ENCODE peak calls at places on chromosomes 13 and 19, in five cellular contexts. Z is Panc1; T is effector memory CD4-positive, alpha-beta T cell; G is upper lobe of left lung; Y is GM23248. E is an unnamed sample.
A peak's percentile ranks its signal among the peaks of the same experiment; 100 is the strongest.

GRCh38 chr13:95568131-95568530 is 15.6 kb downstream of the CLDN10 start:
- DNase-seq in G (no peak), T (no peak), Z (no peak), Y (no peak), E (no peak)

GRCh38 chr19:14400913-14401312 is 18.2 kb downstream of the DDX39A start:
- DNase-seq in Z (no peak), T (no peak), G (no peak), Y (no peak), E (no peak)

GRCh38 chr13:111115841-111116500 is 861 bp downstream of the ARHGEF7 start:
- DNase-seq in Y (peak; percentile 94), G (peak; percentile 84), T (no peak), Z (no peak), E (no peak)

GRCh38 chr13:51058461-51059167 is 52.5 kb downstream of the C13orf42 start:
- DNase-seq in G (no peak), Y (no peak), Z (no peak), T (no peak), E (no peak)

GRCh38 chr19:19821366-19822147 is at the start of gene ZNF506:
- DNase-seq in T (peak; percentile 96), Y (peak; percentile 100), Z (no peak), G (peak; percentile 85), E (peak; percentile 92)

GRCh38 chr19:13962738-13963602 is 10.7 kb downstream of the DCAF15 start:
- DNase-seq in Z (no peak), Y (no peak), G (peak; percentile 88), T (no peak), E (no peak)

GRCh38 chr13:52356327-52356726 is 49.6 kb downstream of the THSD1 start:
- DNase-seq in Y (peak; percentile 80), G (no peak), T (no peak), Z (no peak), E (no peak)

GRCh38 chr13:113832204-113832603 is 31.7 kb downstream of the GAS6 start:
- DNase-seq in Z (no peak), Y (no peak), T (no peak), G (peak; percentile 76), E (no peak)

GRCh38 chr13:112692586-112692985 is 2.7 kb downstream of the ATP11A start:
- DNase-seq in T (no peak), G (no peak), Z (no peak), Y (no peak), E (no peak)

DNA sequence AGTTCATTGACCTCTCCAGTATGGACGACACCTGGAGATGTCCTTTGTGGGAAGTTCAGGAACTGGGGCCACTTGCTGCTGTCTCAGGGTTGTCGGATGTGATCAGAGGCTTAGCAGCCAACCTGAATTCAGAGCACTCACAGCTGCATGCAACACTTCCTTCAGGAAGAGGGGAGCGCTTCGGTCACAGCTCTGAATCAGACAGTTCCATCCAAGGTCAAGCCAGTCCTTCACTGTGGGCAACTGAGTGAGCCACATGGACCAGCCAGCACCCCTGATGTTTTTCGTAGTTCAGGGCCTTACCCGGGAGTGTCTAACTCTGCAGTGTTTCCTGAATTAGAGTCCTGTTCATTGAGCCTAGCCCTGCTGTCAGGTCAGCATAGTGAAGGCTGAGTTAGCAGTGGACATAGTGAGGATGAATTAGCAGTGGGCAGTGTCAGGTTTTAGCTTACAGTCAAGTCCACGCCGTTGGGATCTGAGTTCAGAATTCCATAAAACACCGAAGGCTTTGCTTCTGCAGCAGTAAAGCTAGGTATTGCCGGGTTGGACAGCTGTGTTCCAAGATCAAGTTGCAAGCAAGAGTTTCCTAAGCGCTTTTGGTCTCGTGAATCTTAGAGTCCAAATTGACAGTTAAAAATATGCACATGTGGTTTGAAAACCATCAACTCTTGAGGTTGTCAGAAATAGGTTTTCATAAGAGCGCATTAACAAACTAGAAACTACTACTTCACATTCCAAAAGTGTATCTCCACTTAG is 5.1 kb downstream of the ZNF555 start:
- DNase-seq in G (no peak), Z (no peak), Y (no peak), T (no peak), E (no peak)
- H3K9me3 ChIP-seq in G (peaks cover 38% of the 10 kb centered on the region), Z (peaks cover 26% of the 10 kb centered on the region), Y (no peaks in the 10 kb centered on the region), T (no peaks in the 10 kb centered on the region), E (peaks cover 27% of the 10 kb centered on the region)

GRCh38 chr19:17002455-17002854 is 24.2 kb downstream of the CPAMD8 start:
- DNase-seq in Y (no peak), T (no peak), Z (no peak), G (no peak), E (no peak)
- H3K9me3 ChIP-seq in Y (no peaks in the 10 kb centered on the region), T (no peaks in the 10 kb centered on the region), Z (no peaks in the 10 kb centered on the region), G (no peaks in the 10 kb centered on the region), E (no peaks in the 10 kb centered on the region)

GRCh38 chr13:105377452-105377851 is 1158.0 kb downstream of the EFNB2 start:
- DNase-seq in T (no peak), Y (no peak), Z (no peak), G (no peak), E (no peak)
- H3K9me3 ChIP-seq in T (no peaks in the 10 kb centered on the region), Y (no peaks in the 10 kb centered on the region), Z (no peaks in the 10 kb centered on the region), G (no peaks in the 10 kb centered on the region), E (no peaks in the 10 kb centered on the region)

DNA sequence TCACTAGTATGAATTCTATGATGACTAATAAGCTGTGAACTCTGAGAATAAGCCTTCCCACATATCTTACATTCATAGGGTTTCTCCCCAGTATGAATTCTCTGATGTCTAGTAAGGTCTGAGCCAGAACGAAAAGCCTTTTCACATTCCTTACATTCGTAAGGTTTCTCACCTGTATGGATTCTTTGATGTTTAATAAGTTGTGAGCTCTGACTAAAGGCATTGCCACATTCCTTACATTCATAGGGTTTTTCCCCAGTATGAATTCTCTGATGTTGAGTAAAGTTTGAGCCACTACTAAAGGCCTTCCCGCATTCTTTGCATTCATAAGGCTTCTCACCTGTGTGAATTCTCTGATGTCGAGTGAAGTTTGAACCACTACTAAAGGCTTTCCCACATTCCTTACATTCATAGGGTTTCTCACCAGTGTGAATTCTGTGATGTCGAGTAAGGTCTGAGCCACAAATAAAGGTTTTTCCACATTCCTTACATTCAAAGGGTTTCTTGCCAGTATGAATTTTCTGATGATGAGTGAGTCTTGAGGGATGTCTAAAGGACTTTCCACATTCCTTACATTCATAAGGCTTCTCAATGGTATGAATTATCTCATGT is 30.7 kb upstream of the ZFP82 start:
- DNase-seq in Y (no peak), G (no peak), Z (no peak), T (no peak), E (no peak)
- H3K9me3 ChIP-seq in Y (peaks cover 22% of the 10 kb centered on the region), G (peaks cover 98% of the 10 kb centered on the region), Z (peaks cover 45% of the 10 kb centered on the region), T (peaks cover 50% of the 10 kb centered on the region), E (peaks cover 67% of the 10 kb centered on the region)

DNA sequence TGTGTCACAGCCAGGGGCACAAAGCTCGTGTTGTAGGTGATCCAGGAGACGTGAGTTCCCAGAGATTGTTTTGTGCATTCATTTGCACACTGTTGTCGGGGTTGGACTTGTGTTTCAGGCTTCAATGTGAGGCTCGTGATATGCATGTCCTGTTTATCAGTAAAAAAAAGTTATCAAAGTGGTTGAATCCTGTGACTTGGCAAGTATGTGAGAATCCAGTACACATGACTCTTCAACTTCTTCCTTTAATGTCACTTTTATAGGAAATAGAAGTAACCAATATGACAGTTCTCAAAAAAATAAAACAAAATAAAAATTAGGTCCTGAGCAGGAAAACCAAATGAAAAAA is 9.5 kb downstream of the SIGLEC8 start:
- DNase-seq in T (no peak), Z (no peak), G (no peak), Y (no peak), E (no peak)
- H3K9me3 ChIP-seq in T (no peaks in the 10 kb centered on the region), Z (no peaks in the 10 kb centered on the region), G (no peaks in the 10 kb centered on the region), Y (no peaks in the 10 kb centered on the region), E (no peaks in the 10 kb centered on the region)

GRCh38 chr13:65584126-65584525 is 1646.0 kb downstream of the PCDH9 start:
- DNase-seq in G (no peak), T (no peak), Y (no peak), Z (no peak), E (no peak)

GRCh38 chr13:65585346-65585745 is 1644.8 kb downstream of the PCDH9 start:
- DNase-seq in G (no peak), Y (no peak), Z (no peak), T (no peak), E (no peak)

GRCh38 chr13:65582160-65582559 is 1648.0 kb downstream of the PCDH9 start:
- DNase-seq in T (no peak), Z (no peak), Y (no peak), G (no peak), E (no peak)
- H3K9me3 ChIP-seq in T (no peaks in the 10 kb centered on the region), Z (no peaks in the 10 kb centered on the region), Y (no peaks in the 10 kb centered on the region), G (no peaks in the 10 kb centered on the region), E (peaks cover 3% of the 10 kb centered on the region)

GRCh38 chr19:1459479-1459878 is 9.6 kb downstream of the APC2 start:
- DNase-seq in T (no peak), Z (no peak), G (no peak), Y (no peak), E (no peak)

GRCh38 chr19:1460033-1460995 is 10.4 kb downstream of the APC2 start:
- DNase-seq in T (no peak), Z (no peak), Y (no peak), G (peak; percentile 81), E (no peak)

GRCh38 chr19:1465191-1466016 is 13.6 kb downstream of the C19orf25 start:
- DNase-seq in T (no peak), Z (no peak), G (peak; percentile 88), Y (no peak), E (peak; percentile 51)

GRCh38 chr19:1457892-1458291 is 8.0 kb downstream of the APC2 start:
- DNase-seq in T (no peak), Z (no peak), Y (no peak), G (peak; percentile 51), E (no peak)

GRCh38 chr19:1461862-1462261 is 11.9 kb downstream of the APC2 start:
- DNase-seq in Z (no peak), G (peak; percentile 81), Y (no peak), T (no peak), E (no peak)
- H3K9me3 ChIP-seq in Z (no peaks in the 10 kb centered on the region), G (no peaks in the 10 kb centered on the region), Y (no peaks in the 10 kb centered on the region), T (no peaks in the 10 kb centered on the region), E (no peaks in the 10 kb centered on the region)

E was measured in CD4-positive, CD25-positive, alpha-beta regulatory T cell.